ENCODE peak calls at places on chromosomes 11 and 22, in eight cellular contexts. J is HCT116, R is Panc1, K is K562, U is breast epithelium, L is HepG2, H is prostate gland, D is HL-60. E is an unnamed sample. For H3K27me3, the result is how much of the 10 kb centered on the place peaks cover.

GRCh38 chr22:48800886-48801607 is 1026.6 kb downstream of the BRD1 start:
- DNase-seq in J (no peak), R (no peak), K (no peak), U (no peak), L (no peak), H (no peak), D (no peak), E (no peak)

GRCh38 chr11:1074244-1075221 is at the start of gene MUC2:
- DNase-seq in J (no peak), R (no peak), K (no peak), U (no peak), L (no peak), H (no peak), D (no peak), E (no peak)

GRCh38 chr11:61980783-61981541 is 13.5 kb upstream of the FTH1 start:
- DNase-seq in J (no peak), R (no peak), K (no peak), U (peak), L (peak), H (no peak), D (no peak), E (no peak)

GRCh38 chr22:19658057-19658966 is 56.0 kb upstream of the SEPTIN5 start:
- DNase-seq in J (no peak), R (no peak), K (no peak), U (no peak), L (no peak), H (no peak), D (no peak), E (no peak)

GRCh38 chr11:48093323-48093722 is 113.0 kb downstream of the PTPRJ start:
- DNase-seq in J (no peak), R (no peak), K (no peak), U (no peak), L (no peak), H (no peak), D (no peak), E (no peak)

GRCh38 chr11:129412501-129412900 is 36.9 kb downstream of the BARX2 start:
- DNase-seq in J (no peak), R (no peak), K (peak), U (no peak), L (no peak), H (no peak), D (no peak), E (peak)

GRCh38 chr11:73465019-73465675 is 88.9 kb downstream of the RELT start:
- DNase-seq in J (no peak), R (no peak), K (no peak), U (no peak), L (no peak), H (no peak), D (no peak), E (no peak)

GRCh38 chr11:75449271-75449670 is 16.3 kb upstream of the KLHL35 start:
- DNase-seq in J (no peak), R (no peak), K (no peak), U (no peak), L (no peak), H (no peak), D (no peak), E (no peak)

GRCh38 chr22:49632199-49633009 is 195.3 kb downstream of the BRD1 start:
- DNase-seq in J (peak), R (no peak), K (no peak), U (peak), L (peak), H (peak), D (no peak), E (peak)

GRCh38 chr11:65478411-65479183 is 20.2 kb upstream of the MALAT1 start:
- DNase-seq in J (no peak), R (no peak), K (peak), U (no peak), L (no peak), H (no peak), D (no peak), E (peak)

GRCh38 chr11:103109818-103110388 is 677 bp downstream of the DYNC2H1 start:
- DNase-seq in J (no peak), R (peak), K (no peak), U (peak), L (no peak), H (no peak), D (no peak), E (no peak)

GRCh38 chr11:3169235-3169951 is 4.3 kb upstream of the OSBPL5 start:
- DNase-seq in J (peak), R (no peak), K (peak), U (peak), L (no peak), H (no peak), D (peak), E (peak)

GRCh38 chr11:24645563-24645962 is 148.7 kb downstream of the LUZP2 start:
- DNase-seq in J (no peak), R (no peak), K (no peak), U (no peak), L (no peak), H (no peak), D (no peak), E (no peak)

DNA sequence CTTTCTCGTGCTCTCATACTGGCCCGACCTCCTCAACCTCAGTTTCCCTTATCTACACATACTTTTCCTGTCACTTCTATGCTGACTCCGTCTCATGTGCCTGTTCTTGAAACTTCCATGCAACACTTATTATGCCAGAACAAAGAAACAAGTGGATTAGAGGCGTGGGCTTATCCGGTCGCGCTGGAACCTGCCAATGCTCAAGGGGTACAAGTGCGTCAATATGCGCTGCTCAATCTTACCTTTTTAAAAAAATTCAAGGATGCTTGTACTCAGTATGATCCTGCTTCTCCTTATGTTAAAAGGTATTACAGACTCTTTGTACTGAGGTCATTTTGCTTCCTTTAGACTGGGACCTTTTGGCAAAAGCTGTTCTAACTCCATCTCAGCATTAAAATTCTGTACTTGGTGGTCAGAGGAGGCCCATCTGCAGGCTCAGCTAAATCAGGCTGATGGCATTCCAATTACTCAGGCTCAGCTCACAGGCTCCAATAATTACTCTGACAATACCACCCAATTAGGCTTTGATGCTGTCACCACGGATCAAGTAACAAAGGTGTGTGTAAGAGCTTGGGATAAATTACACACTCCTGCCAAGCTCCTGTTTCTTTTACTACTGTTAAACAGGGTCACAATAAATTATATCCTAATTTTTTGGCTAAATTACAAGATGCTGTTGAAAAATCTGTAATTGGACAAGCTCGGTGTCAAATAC is 26.3 kb upstream of the ALDH3B2 start:
- DNase-seq in J (no peak), R (no peak), K (no peak), U (no peak), L (no peak), H (no peak), D (no peak), E (no peak)
- TF ChIP-seq POLR2AphosphoS5 in J (no peak), R (no peak), K (no peak), U (no peak), L (no peak), H (no peak), D (no peak), E (no peak)

GRCh38 chr22:43474161-43475101 is 62.6 kb downstream of the MPPED1 start:
- DNase-seq in J (no peak), R (no peak), K (no peak), U (no peak), L (peak), H (no peak), D (no peak), E (no peak)
- H3K27me3 ChIP-seq in J (under half), R (under half), K (under half), U (under half), L (under half), H (under half), D (under half), E (under half)

GRCh38 chr11:10796191-10796590 is 12.5 kb downstream of the EIF4G2 start:
- DNase-seq in J (no peak), R (no peak), K (no peak), U (no peak), L (no peak), H (no peak), D (no peak), E (no peak)
- TF ChIP-seq POLR2AphosphoS5 in J (peak), R (peak), K (no peak), U (no peak), L (peak), H (no peak), D (no peak), E (no peak)

GRCh38 chr11:95148421-95148820 is 58.8 kb downstream of the ENDOD1 start:
- DNase-seq in J (no peak), R (no peak), K (no peak), U (no peak), L (no peak), H (no peak), D (no peak), E (no peak)
- H3K27me3 ChIP-seq in J (under half), R (under half), K (under half), U (under half), L (under half), H (under half), D (under half), E (under half)

DNA sequence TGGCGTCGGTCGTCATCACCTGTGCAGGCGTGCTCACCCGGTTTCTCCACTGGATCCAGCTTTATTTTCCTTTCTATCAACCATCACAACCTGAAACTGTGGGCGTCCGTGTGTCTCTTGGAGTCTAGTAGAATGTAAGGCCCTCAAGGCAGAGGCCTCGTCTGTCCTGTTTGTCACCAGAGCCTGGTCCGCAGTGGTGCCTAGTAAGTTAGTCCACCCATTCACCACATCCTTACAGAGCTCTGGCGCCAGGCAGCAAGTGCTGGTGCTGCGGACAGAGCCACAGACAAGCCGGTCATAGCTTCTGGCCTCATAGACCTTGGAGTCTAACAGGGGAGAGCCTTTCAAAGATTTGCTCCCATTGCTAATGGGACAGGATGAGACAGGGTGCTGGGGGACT is 64.4 kb upstream of the PARVG start:
- DNase-seq in J (no peak), R (no peak), K (no peak), U (no peak), L (no peak), H (no peak), D (no peak), E (no peak)
- TF ChIP-seq POLR2AphosphoS5 in J (no peak), R (no peak), K (no peak), U (no peak), L (no peak), H (no peak), D (no peak), E (no peak)

DNA sequence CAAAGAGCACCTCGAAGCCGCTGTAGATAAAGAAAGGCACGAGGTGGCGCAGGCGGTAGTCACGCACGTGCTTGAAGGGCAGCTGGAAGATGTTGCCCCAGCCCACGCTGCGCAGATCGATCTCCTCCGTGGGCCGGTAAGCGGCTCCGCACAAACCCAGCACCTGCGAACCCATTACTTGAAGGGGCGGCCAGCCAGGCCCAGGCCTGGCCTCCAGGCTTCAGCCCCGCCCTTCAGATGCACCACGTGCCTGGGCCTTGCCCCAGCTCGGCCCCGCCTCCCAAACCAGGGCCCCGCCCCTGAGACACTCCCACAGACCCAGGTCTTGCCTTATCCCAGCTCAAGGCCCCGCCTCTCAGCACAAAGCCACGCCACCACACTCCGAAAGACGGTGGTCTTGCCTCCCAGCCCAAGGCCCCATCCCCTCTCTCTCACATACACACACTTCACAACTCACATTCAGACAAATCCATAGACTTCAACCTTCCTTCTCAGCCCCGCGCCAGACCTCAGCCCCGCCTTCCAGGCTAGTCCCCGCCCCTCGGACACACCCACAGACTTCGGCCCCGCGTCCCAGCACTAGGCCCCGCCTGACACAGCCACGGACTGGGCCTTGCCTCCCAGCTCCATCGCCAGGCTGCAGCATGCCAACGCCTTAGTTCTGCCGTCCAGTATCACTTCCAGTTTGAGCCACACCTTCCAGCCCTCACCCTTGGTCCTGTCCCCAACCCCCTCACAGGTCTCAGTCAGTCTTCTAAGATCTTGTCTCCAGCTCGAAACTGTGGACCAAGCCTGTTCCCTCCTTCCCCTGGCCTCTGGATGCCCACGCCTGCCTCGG is 7.1 kb downstream of the UNC93B1 start:
- DNase-seq in J (peak), R (no peak), K (peak), U (no peak), L (no peak), H (no peak), D (peak), E (peak)
- H3K27me3 ChIP-seq in J (under half), R (under half), K (under half), U (under half), L (under half), H (under half), D (under half), E (under half)

GRCh38 chr11:111923351-111923788 is 4.7 kb downstream of the C11orf52 start:
- DNase-seq in J (no peak), R (no peak), K (no peak), U (no peak), L (peak), H (no peak), D (no peak), E (no peak)
- TF ChIP-seq POLR2AphosphoS5 in J (no peak), R (no peak), K (no peak), U (no peak), L (no peak), H (no peak), D (no peak), E (no peak)

GRCh38 chr11:116984186-116984585 is 114.0 kb downstream of the SIK3 start:
- DNase-seq in J (no peak), R (no peak), K (no peak), U (no peak), L (peak), H (no peak), D (no peak), E (no peak)
- H3K27me3 ChIP-seq in J (under half), R (under half), K (under half), U (under half), L (under half), H (under half), D (under half), E (under half)

GRCh38 chr11:116137753-116138152 is 633.5 kb upstream of the CADM1 start:
- DNase-seq in J (no peak), R (no peak), K (no peak), U (no peak), L (no peak), H (no peak), D (no peak), E (no peak)
- TF ChIP-seq POLR2AphosphoS5 in J (no peak), R (no peak), K (no peak), U (no peak), L (no peak), H (no peak), D (no peak), E (no peak)

DNA sequence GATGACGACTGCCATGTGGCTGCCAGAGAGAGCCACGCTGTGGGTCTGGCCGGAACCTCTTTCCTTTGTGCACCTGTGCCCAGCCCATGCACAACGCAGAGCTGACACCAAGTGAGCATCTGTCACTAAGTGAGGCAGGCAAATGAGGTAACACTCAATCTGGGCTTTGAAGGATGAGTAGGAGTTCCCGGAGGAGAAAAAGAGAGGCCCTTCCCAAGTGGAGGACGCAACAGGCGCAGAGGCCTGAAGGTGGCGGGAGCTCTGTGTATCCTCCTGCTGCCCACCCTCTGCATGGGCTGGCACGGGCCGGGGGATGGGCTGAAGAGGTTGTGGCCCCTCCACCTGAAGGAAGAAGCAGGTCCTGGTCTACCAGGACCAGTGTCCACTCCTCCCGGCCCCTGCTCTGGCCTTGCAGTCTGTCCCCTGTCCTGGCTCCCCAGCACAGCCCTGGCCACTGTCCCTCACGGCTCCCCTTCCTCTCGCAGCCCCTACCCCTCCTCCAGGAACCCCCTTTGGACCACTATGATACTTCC is 23.4 kb upstream of the PPARA start:
- DNase-seq in J (no peak), R (no peak), K (no peak), U (no peak), L (no peak), H (no peak), D (no peak), E (no peak)
- H3K27me3 ChIP-seq in J (under half), R (under half), K (under half), U (under half), L (under half), H (under half), D (under half), E (under half)

E was measured in stomach.